ENCODE peak calls at places on chromosomes 2 and 18, in ten cellular contexts. C is NCI-H2081; M is stimulated activated CD4-positive, alpha-beta T cell treated with anti-CD3 and anti-CD28 coated beads, Interleukin-1b, Interleukin-23, amount 100 ng/mL, for 1 hour; S is WTC11; O is right cardiac atrium; P is ACHN; I is H7; E is CD8-positive, alpha-beta memory T cell; X is NCI-H1417; T is T-helper 9 cell. V is an unnamed sample.
A peak's percentile ranks its signal among the peaks of the same experiment; 100 is the strongest.

GRCh38 chr2:65018141-65018582 is 29.0 kb downstream of the SLC1A4 start:
- DNase-seq in C (no peak), P (no peak), T (no peak), E (no peak), O (peak; percentile 22), S (no peak), I (no peak), X (no peak), M (no peak), V (no peak)

GRCh38 chr2:231541605-231542509 is 11.6 kb upstream of the NMUR1 start:
- DNase-seq in T (no peak), E (no peak), S (peak; percentile 86), M (no peak), C (peak; percentile 5), I (peak; percentile 92), X (no peak), P (peak; percentile 10), O (no peak), V (peak; percentile 20)

GRCh38 chr2:72127401-72128058 is 20.1 kb downstream of the CYP26B1 start:
- DNase-seq in P (no peak), S (no peak), X (no peak), M (no peak), E (no peak), T (no peak), O (no peak), I (peak; percentile 44), C (no peak), V (no peak)

GRCh38 chr2:198376677-198377076 is 572.3 kb downstream of the PLCL1 start:
- DNase-seq in X (no peak), S (no peak), E (no peak), T (no peak), O (no peak), I (no peak), C (no peak), P (no peak), M (no peak), V (no peak)

GRCh38 chr2:17620841-17621240 is 80.3 kb downstream of the VSNL1 start:
- DNase-seq in O (no peak), E (no peak), P (no peak), C (no peak), T (no peak), S (no peak), X (no peak), M (no peak), I (no peak), V (peak; percentile 67)

GRCh38 chr2:225566798-225567197 is 167.3 kb downstream of the NYAP2 start:
- DNase-seq in E (no peak), M (no peak), X (peak; percentile 53), O (no peak), C (peak; percentile 8), S (no peak), I (no peak), P (no peak), T (no peak), V (no peak)

GRCh38 chr2:72139871-72140620 is 7.6 kb downstream of the CYP26B1 start:
- DNase-seq in X (no peak), I (peak; percentile 53), M (no peak), P (no peak), C (no peak), T (no peak), S (no peak), E (no peak), O (no peak), V (no peak)

GRCh38 chr18:42545825-42546224 is 569.7 kb downstream of the RIT2 start:
- DNase-seq in X (no peak), C (no peak), E (no peak), I (no peak), O (no peak), M (no peak), T (no peak), S (no peak), P (peak; percentile 14), V (peak; percentile 6)

GRCh38 chr2:179850188-179850587 is 11.2 kb downstream of the ZNF385B start:
- DNase-seq in X (no peak), C (no peak), T (no peak), P (peak; percentile 24), S (no peak), I (no peak), E (no peak), M (no peak), O (no peak), V (peak; percentile 28)

GRCh38 chr2:121088251-121089004 is 196.6 kb downstream of the TFCP2L1 start:
- DNase-seq in I (peak; percentile 44), S (no peak), O (peak; percentile 59), T (no peak), M (no peak), C (no peak), X (no peak), P (no peak), E (no peak), V (peak; percentile 68)

GRCh38 chr18:62201870-62202269 is 14.8 kb downstream of the RELCH start:
- DNase-seq in T (no peak), X (no peak), I (no peak), P (no peak), M (no peak), E (no peak), C (no peak), S (no peak), O (no peak), V (no peak)

GRCh38 chr2:239114119-239114581 is 266.3 kb downstream of the TWIST2 start:
- DNase-seq in M (no peak), I (no peak), T (no peak), O (no peak), X (no peak), S (no peak), C (no peak), E (no peak), P (peak; percentile 72), V (peak; percentile 17)

GRCh38 chr2:119068154-119068725 is 90.3 kb downstream of the C1QL2 start:
- DNase-seq in S (no peak), T (no peak), P (no peak), O (no peak), C (peak; percentile 77), I (no peak), M (no peak), E (no peak), X (no peak), V (no peak)

GRCh38 chr2:215755651-215756350 is 257.6 kb downstream of the MREG start:
- DNase-seq in O (no peak), P (no peak), I (no peak), C (no peak), S (no peak), X (no peak), T (no peak), E (no peak), M (no peak), V (peak; percentile 41)

GRCh38 chr2:182792441-182792840 is 74.0 kb downstream of the FRZB start:
- DNase-seq in X (no peak), C (no peak), O (no peak), M (no peak), I (no peak), P (no peak), T (no peak), E (no peak), S (no peak), V (no peak)

GRCh38 chr2:105734762-105735538 is 9.8 kb upstream of the NCK2 start:
- DNase-seq in T (no peak), E (no peak), X (no peak), C (no peak), S (no peak), I (no peak), M (no peak), O (no peak), P (peak; percentile 44), V (peak; percentile 73)

GRCh38 chr18:50080932-50081560 is 113.9 kb downstream of the MYO5B start:
- DNase-seq in M (no peak), E (no peak), T (no peak), C (no peak), I (no peak), X (no peak), O (no peak), S (no peak), P (no peak), V (no peak)

GRCh38 chr2:26692814-26693286 is 328 bp downstream of the KCNK3 start:
- DNase-seq in X (peak; percentile 65), C (peak; percentile 60), S (peak; percentile 63), M (no peak), O (no peak), E (no peak), T (no peak), P (peak; percentile 72), I (peak; percentile 85), V (peak; percentile 5)

GRCh38 chr2:237456200-237456731 is 30.8 kb upstream of the MLPH start:
- DNase-seq in C (no peak), P (no peak), E (no peak), I (no peak), T (no peak), S (no peak), M (no peak), O (peak; percentile 73), X (no peak), V (peak; percentile 95)

GRCh38 chr2:64207573-64207972 is 63.4 kb upstream of the PELI1 start:
- DNase-seq in M (no peak), C (no peak), P (no peak), T (no peak), I (no peak), X (no peak), O (no peak), S (no peak), E (no peak), V (no peak)

GRCh38 chr2:129829577-129829976 is 149.9 kb upstream of the RAB6C start:
- DNase-seq in S (no peak), P (no peak), I (no peak), O (no peak), X (no peak), E (no peak), M (no peak), T (no peak), C (no peak), V (no peak)

GRCh38 chr2:37302701-37303252 is 21.9 kb downstream of the PRKD3 start:
- DNase-seq in E (no peak), C (no peak), S (no peak), I (no peak), O (no peak), X (no peak), P (no peak), M (no peak), T (no peak), V (no peak)

GRCh38 chr18:369224-370010 is 101.6 kb upstream of the THOC1 start:
- DNase-seq in E (no peak), M (no peak), I (no peak), O (no peak), X (no peak), P (peak; percentile 9), S (no peak), T (no peak), C (no peak), V (no peak)

GRCh38 chr18:51321696-51322095 is 124.2 kb upstream of the MEX3C start:
- DNase-seq in T (no peak), I (no peak), P (no peak), C (no peak), X (no peak), S (no peak), O (no peak), E (no peak), M (no peak), V (peak; percentile 32)

GRCh38 chr18:22447770-22448169 is 30.1 kb upstream of the CTAGE1 start:
- DNase-seq in T (no peak), S (no peak), M (no peak), X (no peak), C (no peak), O (no peak), I (no peak), P (no peak), E (no peak), V (no peak)

GRCh38 chr2:125870264-125870663 is 785.7 kb upstream of the GYPC start:
- DNase-seq in M (no peak), C (no peak), T (no peak), I (no peak), X (no peak), O (no peak), P (no peak), E (no peak), S (no peak), V (no peak)

GRCh38 chr2:222241054-222241453 is 57.7 kb downstream of the PAX3 start:
- DNase-seq in I (no peak), T (no peak), O (no peak), S (no peak), X (peak; percentile 36), M (no peak), C (peak; percentile 46), P (no peak), E (no peak), V (no peak)

GRCh38 chr2:212005077-212005671 is 533.4 kb downstream of the ERBB4 start:
- DNase-seq in X (peak; percentile 10), S (peak; percentile 54), E (no peak), P (peak; percentile 51), C (peak; percentile 52), T (no peak), M (no peak), O (no peak), I (peak; percentile 15), V (peak; percentile 71)